ENCODE peak calls at places on chromosomes 13 and 19, in ten cellular contexts. One of them, this sample, is unnamed.

GRCh38 chr13:83622422-83622784 is 259.9 kb downstream of the SLITRK1 start:
- DNase-seq in cerebellar cortex: no peak
- DNase-seq in anterior cingulate cortex: no peak
- DNase-seq in MCF 10A: no peak
- DNase-seq in GM06990: no peak
- DNase-seq in activated CD4-positive, alpha-beta T cell treated with anti-CD3 and anti-CD28 coated beads for 24 hours: no peak
- DNase-seq in amniotic stem cell: peak; percentile 14
- DNase-seq in pancreas: no peak
- DNase-seq in stimulated activated CD4-positive, alpha-beta T cell treated with anti-CD3 and anti-CD28 coated beads, Interleukin-15, amount 100 ng/mL, for 24 hours: no peak
- DNase-seq in AG09319: no peak
- DNase-seq in this sample: peak; percentile 71

GRCh38 chr19:15288146-15288963 is 44.0 kb downstream of the BRD4 start:
- DNase-seq in cerebellar cortex: peak; percentile 80
- DNase-seq in anterior cingulate cortex: peak; percentile 60
- DNase-seq in MCF 10A: no peak
- DNase-seq in GM06990: peak; percentile 55
- DNase-seq in activated CD4-positive, alpha-beta T cell treated with anti-CD3 and anti-CD28 coated beads for 24 hours: no peak
- DNase-seq in amniotic stem cell: no peak
- DNase-seq in pancreas: no peak
- DNase-seq in stimulated activated CD4-positive, alpha-beta T cell treated with anti-CD3 and anti-CD28 coated beads, Interleukin-15, amount 100 ng/mL, for 24 hours: no peak
- DNase-seq in AG09319: no peak
- DNase-seq in this sample: peak; percentile 71

GRCh38 chr19:16073481-16073880 is 2.8 kb upstream of the TPM4 start:
- DNase-seq in cerebellar cortex: no peak
- DNase-seq in anterior cingulate cortex: no peak
- DNase-seq in MCF 10A: no peak
- DNase-seq in GM06990: no peak
- DNase-seq in activated CD4-positive, alpha-beta T cell treated with anti-CD3 and anti-CD28 coated beads for 24 hours: no peak
- DNase-seq in amniotic stem cell: no peak
- DNase-seq in pancreas: no peak
- DNase-seq in stimulated activated CD4-positive, alpha-beta T cell treated with anti-CD3 and anti-CD28 coated beads, Interleukin-15, amount 100 ng/mL, for 24 hours: no peak
- DNase-seq in AG09319: no peak
- DNase-seq in this sample: no peak

GRCh38 chr13:90956036-90956435 is 391.5 kb upstream of the MIR17HG start:
- DNase-seq in cerebellar cortex: no peak
- DNase-seq in anterior cingulate cortex: no peak
- DNase-seq in MCF 10A: no peak
- DNase-seq in GM06990: no peak
- DNase-seq in activated CD4-positive, alpha-beta T cell treated with anti-CD3 and anti-CD28 coated beads for 24 hours: no peak
- DNase-seq in amniotic stem cell: no peak
- DNase-seq in pancreas: no peak
- DNase-seq in stimulated activated CD4-positive, alpha-beta T cell treated with anti-CD3 and anti-CD28 coated beads, Interleukin-15, amount 100 ng/mL, for 24 hours: no peak
- DNase-seq in AG09319: no peak
- DNase-seq in this sample: no peak

GRCh38 chr13:114035583-114036501 is 62.0 kb upstream of the C13orf46 start:
- DNase-seq in cerebellar cortex: peak; percentile 33
- DNase-seq in anterior cingulate cortex: peak; percentile 53
- DNase-seq in MCF 10A: no peak
- DNase-seq in GM06990: no peak
- DNase-seq in activated CD4-positive, alpha-beta T cell treated with anti-CD3 and anti-CD28 coated beads for 24 hours: no peak
- DNase-seq in amniotic stem cell: no peak
- DNase-seq in pancreas: no peak
- DNase-seq in stimulated activated CD4-positive, alpha-beta T cell treated with anti-CD3 and anti-CD28 coated beads, Interleukin-15, amount 100 ng/mL, for 24 hours: no peak
- DNase-seq in AG09319: no peak
- DNase-seq in this sample: no peak

GRCh38 chr13:29935309-29935981 is 85.0 kb upstream of the UBL3 start:
- DNase-seq in cerebellar cortex: no peak
- DNase-seq in anterior cingulate cortex: no peak
- DNase-seq in MCF 10A: no peak
- DNase-seq in GM06990: peak; percentile 49
- DNase-seq in activated CD4-positive, alpha-beta T cell treated with anti-CD3 and anti-CD28 coated beads for 24 hours: peak; percentile 53
- DNase-seq in amniotic stem cell: no peak
- DNase-seq in pancreas: no peak
- DNase-seq in stimulated activated CD4-positive, alpha-beta T cell treated with anti-CD3 and anti-CD28 coated beads, Interleukin-15, amount 100 ng/mL, for 24 hours: peak; percentile 83
- DNase-seq in AG09319: no peak
- DNase-seq in this sample: no peak

GRCh38 chr19:33350538-33351309 is 22.8 kb upstream of the CEBPG start:
- DNase-seq in cerebellar cortex: no peak
- DNase-seq in anterior cingulate cortex: no peak
- DNase-seq in MCF 10A: peak; percentile 99
- DNase-seq in GM06990: no peak
- DNase-seq in activated CD4-positive, alpha-beta T cell treated with anti-CD3 and anti-CD28 coated beads for 24 hours: no peak
- DNase-seq in amniotic stem cell: no peak
- DNase-seq in pancreas: no peak
- DNase-seq in stimulated activated CD4-positive, alpha-beta T cell treated with anti-CD3 and anti-CD28 coated beads, Interleukin-15, amount 100 ng/mL, for 24 hours: no peak
- DNase-seq in AG09319: no peak
- DNase-seq in this sample: peak; percentile 100

GRCh38 chr13:113225515-113225914 is 16.1 kb downstream of the CUL4A start:
- DNase-seq in cerebellar cortex: no peak
- DNase-seq in anterior cingulate cortex: no peak
- DNase-seq in MCF 10A: no peak
- DNase-seq in GM06990: no peak
- DNase-seq in activated CD4-positive, alpha-beta T cell treated with anti-CD3 and anti-CD28 coated beads for 24 hours: no peak
- DNase-seq in amniotic stem cell: no peak
- DNase-seq in pancreas: no peak
- DNase-seq in stimulated activated CD4-positive, alpha-beta T cell treated with anti-CD3 and anti-CD28 coated beads, Interleukin-15, amount 100 ng/mL, for 24 hours: no peak
- DNase-seq in AG09319: no peak
- DNase-seq in this sample: no peak

GRCh38 chr13:101915333-101915732 is 462.9 kb downstream of the ITGBL1 start:
- DNase-seq in cerebellar cortex: peak; percentile 37
- DNase-seq in anterior cingulate cortex: no peak
- DNase-seq in MCF 10A: no peak
- DNase-seq in GM06990: no peak
- DNase-seq in activated CD4-positive, alpha-beta T cell treated with anti-CD3 and anti-CD28 coated beads for 24 hours: no peak
- DNase-seq in amniotic stem cell: no peak
- DNase-seq in pancreas: no peak
- DNase-seq in stimulated activated CD4-positive, alpha-beta T cell treated with anti-CD3 and anti-CD28 coated beads, Interleukin-15, amount 100 ng/mL, for 24 hours: no peak
- DNase-seq in AG09319: no peak
- DNase-seq in this sample: no peak

GRCh38 chr19:42275517-42275916 is 6.5 kb downstream of the CIC start:
- DNase-seq in cerebellar cortex: no peak
- DNase-seq in anterior cingulate cortex: no peak
- DNase-seq in MCF 10A: no peak
- DNase-seq in GM06990: no peak
- DNase-seq in activated CD4-positive, alpha-beta T cell treated with anti-CD3 and anti-CD28 coated beads for 24 hours: no peak
- DNase-seq in amniotic stem cell: no peak
- DNase-seq in pancreas: no peak
- DNase-seq in stimulated activated CD4-positive, alpha-beta T cell treated with anti-CD3 and anti-CD28 coated beads, Interleukin-15, amount 100 ng/mL, for 24 hours: no peak
- DNase-seq in AG09319: no peak
- DNase-seq in this sample: no peak

GRCh38 chr19:13842294-13843103 is 34.4 kb upstream of the NANOS3 start:
- DNase-seq in cerebellar cortex: peak; percentile 53
- DNase-seq in anterior cingulate cortex: no peak
- DNase-seq in MCF 10A: peak; percentile 85
- DNase-seq in GM06990: peak; percentile 79
- DNase-seq in activated CD4-positive, alpha-beta T cell treated with anti-CD3 and anti-CD28 coated beads for 24 hours: peak; percentile 60
- DNase-seq in amniotic stem cell: no peak
- DNase-seq in pancreas: peak; percentile 81
- DNase-seq in stimulated activated CD4-positive, alpha-beta T cell treated with anti-CD3 and anti-CD28 coated beads, Interleukin-15, amount 100 ng/mL, for 24 hours: peak; percentile 81
- DNase-seq in AG09319: no peak
- DNase-seq in this sample: peak; percentile 83

GRCh38 chr19:15717781-15718180 is 10.0 kb upstream of the OR10H2 start:
- DNase-seq in cerebellar cortex: no peak
- DNase-seq in anterior cingulate cortex: no peak
- DNase-seq in MCF 10A: no peak
- DNase-seq in GM06990: no peak
- DNase-seq in activated CD4-positive, alpha-beta T cell treated with anti-CD3 and anti-CD28 coated beads for 24 hours: no peak
- DNase-seq in amniotic stem cell: no peak
- DNase-seq in pancreas: no peak
- DNase-seq in stimulated activated CD4-positive, alpha-beta T cell treated with anti-CD3 and anti-CD28 coated beads, Interleukin-15, amount 100 ng/mL, for 24 hours: no peak
- DNase-seq in AG09319: no peak
- DNase-seq in this sample: no peak

GRCh38 chr13:30022256-30022655 is 171.8 kb upstream of the UBL3 start:
- DNase-seq in cerebellar cortex: no peak
- DNase-seq in anterior cingulate cortex: no peak
- DNase-seq in MCF 10A: no peak
- DNase-seq in GM06990: no peak
- DNase-seq in activated CD4-positive, alpha-beta T cell treated with anti-CD3 and anti-CD28 coated beads for 24 hours: no peak
- DNase-seq in amniotic stem cell: no peak
- DNase-seq in pancreas: no peak
- DNase-seq in stimulated activated CD4-positive, alpha-beta T cell treated with anti-CD3 and anti-CD28 coated beads, Interleukin-15, amount 100 ng/mL, for 24 hours: no peak
- DNase-seq in AG09319: no peak
- DNase-seq in this sample: no peak

GRCh38 chr19:12796146-12797071 is 5.1 kb downstream of the JUNB start:
- DNase-seq in cerebellar cortex: peak; percentile 92
- DNase-seq in anterior cingulate cortex: peak; percentile 13
- DNase-seq in MCF 10A: peak; percentile 87
- DNase-seq in GM06990: peak; percentile 62
- DNase-seq in activated CD4-positive, alpha-beta T cell treated with anti-CD3 and anti-CD28 coated beads for 24 hours: peak; percentile 68
- DNase-seq in amniotic stem cell: peak; percentile 42
- DNase-seq in pancreas: peak; percentile 84
- DNase-seq in stimulated activated CD4-positive, alpha-beta T cell treated with anti-CD3 and anti-CD28 coated beads, Interleukin-15, amount 100 ng/mL, for 24 hours: peak; percentile 84
- DNase-seq in AG09319: peak; percentile 47
- DNase-seq in this sample: peak; percentile 58